ENCODE peak calls at places on chromosome 21, in eight cellular contexts. H is lower lobe of right lung, I is cardiac fibroblast, M is HFF-Myc, O is GM06990, Y is prostate gland, N is PC-3, D is right lobe of liver. P is an unnamed sample.

GRCh38 chr21:36388835-36389234 is 3.6 kb downstream of the CHAF1B start:
- DNase-seq in H (no peak), I (peak; percentile 21), M (no peak), O (peak; percentile 21), Y (no peak), N (no peak), D (no peak), P (peak; percentile 49)

GRCh38 chr21:32921632-32922230 is 104.0 kb upstream of the OLIG2 start:
- DNase-seq in H (peak; percentile 61), I (peak; percentile 21), M (no peak), O (no peak), Y (no peak), N (peak; percentile 41), D (no peak), P (no peak)

GRCh38 chr21:41283211-41283818 is 33.3 kb upstream of the FAM3B start:
- DNase-seq in H (no peak), I (peak; percentile 92), M (peak; percentile 75), O (peak; percentile 12), Y (peak; percentile 72), N (peak; percentile 90), D (no peak), P (peak; percentile 75)

GRCh38 chr21:44984792-44985440 is 45.1 kb downstream of the SLX9 start:
- DNase-seq in H (peak; percentile 42), I (no peak), M (no peak), O (no peak), Y (no peak), N (no peak), D (peak; percentile 52), P (no peak)

GRCh38 chr21:33162436-33162921 is 67.3 kb upstream of the IFNAR2 start:
- DNase-seq in H (no peak), I (no peak), M (no peak), O (no peak), Y (no peak), N (no peak), D (no peak), P (no peak)

GRCh38 chr21:33685613-33686197 is 43.4 kb downstream of the ITSN1 start:
- DNase-seq in H (no peak), I (peak; percentile 79), M (peak; percentile 10), O (no peak), Y (no peak), N (peak; percentile 24), D (no peak), P (peak; percentile 75)

GRCh38 chr21:18603246-18603645 is 199.7 kb upstream of the TMPRSS15 start:
- DNase-seq in H (no peak), I (no peak), M (no peak), O (no peak), Y (no peak), N (no peak), D (no peak), P (no peak)

GRCh38 chr21:27233514-27233913 is 266.6 kb upstream of the ADAMTS5 start:
- DNase-seq in H (no peak), I (no peak), M (no peak), O (no peak), Y (no peak), N (no peak), D (no peak), P (no peak)

GRCh38 chr21:8989883-8990325 is 1531.5 kb upstream of the TPTE start:
- DNase-seq in H (no peak), I (peak; percentile 41), M (no peak), O (no peak), Y (no peak), N (peak; percentile 6), D (no peak), P (no peak)

GRCh38 chr21:29208666-29209059 is 78.2 kb downstream of the MAP3K7CL start:
- DNase-seq in H (no peak), I (peak; percentile 96), M (peak; percentile 71), O (no peak), Y (no peak), N (peak; percentile 78), D (no peak), P (peak; percentile 81)

GRCh38 chr21:35020902-35021301 is 28.2 kb downstream of the RUNX1 start:
- DNase-seq in H (no peak), I (peak; percentile 44), M (no peak), O (no peak), Y (no peak), N (peak; percentile 61), D (no peak), P (peak; percentile 17)

GRCh38 chr21:27268290-27268689 is 301.4 kb upstream of the ADAMTS5 start:
- DNase-seq in H (no peak), I (peak; percentile 80), M (no peak), O (no peak), Y (no peak), N (no peak), D (no peak), P (peak; percentile 75)

GRCh38 chr21:29155118-29155932 is 24.9 kb downstream of the MAP3K7CL start:
- DNase-seq in H (peak; percentile 63), I (peak; percentile 64), M (no peak), O (no peak), Y (peak; percentile 68), N (peak; percentile 39), D (no peak), P (peak; percentile 70)

GRCh38 chr21:45013271-45013841 is 61.0 kb upstream of the ADARB1 start:
- DNase-seq in H (peak; percentile 37), I (no peak), M (no peak), O (no peak), Y (no peak), N (no peak), D (peak; percentile 48), P (no peak)

GRCh38 chr21:28396421-28396820 is 596.3 kb downstream of the LTN1 start:
- DNase-seq in H (no peak), I (no peak), M (no peak), O (no peak), Y (no peak), N (no peak), D (no peak), P (no peak)

GRCh38 chr21:41823166-41823565 is 56.0 kb downstream of the PRDM15 start:
- DNase-seq in H (no peak), I (no peak), M (no peak), O (no peak), Y (no peak), N (no peak), D (no peak), P (no peak)

GRCh38 chr21:41197582-41197981 is 29.6 kb downstream of the BACE2 start:
- DNase-seq in H (no peak), I (no peak), M (no peak), O (no peak), Y (no peak), N (no peak), D (no peak), P (no peak)

DNA sequence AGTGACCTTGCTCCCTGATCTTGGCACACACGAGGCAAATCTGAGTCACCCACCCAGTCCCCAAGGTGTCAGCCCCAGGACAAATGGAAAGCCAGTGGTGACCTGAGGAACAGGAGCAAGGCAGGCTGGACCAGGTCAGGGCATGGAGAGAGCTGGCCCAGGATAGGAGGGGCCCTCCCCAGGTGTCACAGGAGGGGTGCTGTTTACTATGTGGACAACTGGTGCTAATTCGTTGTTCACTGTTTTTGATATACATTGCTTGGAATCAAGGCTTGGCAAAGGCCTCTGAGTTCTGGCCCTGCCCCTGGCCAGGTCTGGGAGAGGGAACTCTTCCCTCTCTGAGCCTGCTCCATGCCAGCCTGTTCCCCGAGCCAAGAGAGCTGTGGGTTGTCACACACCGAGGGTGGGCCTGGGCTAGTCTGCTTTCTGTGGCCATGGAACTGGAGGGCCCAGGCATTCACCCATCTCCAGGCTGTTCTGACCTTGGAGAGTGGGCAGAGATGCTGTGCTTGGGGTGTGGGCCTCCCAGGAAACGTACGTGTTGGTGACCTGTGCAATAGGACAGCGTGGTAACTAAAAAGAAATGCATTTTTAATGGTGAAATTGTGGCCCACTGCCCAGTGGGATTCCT is 41.8 kb downstream of the CRYAA start:
- DNase-seq in H (no peak), I (no peak), M (no peak), O (no peak), Y (peak; percentile 3), N (no peak), D (peak; percentile 51), P (no peak)
- H3K4me3 ChIP-seq in H (no peak overlapping the region), I (no peak overlapping the region), M (no peak overlapping the region), O (no peak overlapping the region), Y (no peak overlapping the region), N (peak overlapping the region; percentile 39), D (no peak overlapping the region), P (no peak overlapping the region)

GRCh38 chr21:42922918-42923317 is 2.5 kb downstream of the ERVH48-1 start:
- DNase-seq in H (no peak), I (no peak), M (no peak), O (no peak), Y (no peak), N (no peak), D (no peak), P (no peak)

GRCh38 chr21:42921912-42922311 is 3.5 kb downstream of the ERVH48-1 start:
- DNase-seq in H (no peak), I (no peak), M (no peak), O (no peak), Y (no peak), N (no peak), D (no peak), P (no peak)

GRCh38 chr21:42925114-42925907 is at the start of gene ERVH48-1:
- DNase-seq in H (no peak), I (no peak), M (no peak), O (no peak), Y (no peak), N (no peak), D (no peak), P (no peak)

GRCh38 chr21:42923553-42924432 is 1.6 kb downstream of the ERVH48-1 start:
- DNase-seq in H (peak; percentile 61), I (peak; percentile 92), M (peak; percentile 81), O (peak; percentile 50), Y (peak; percentile 79), N (peak; percentile 96), D (no peak), P (peak; percentile 87)

GRCh38 chr21:42924433-42924751 is 1.0 kb downstream of the ERVH48-1 start:
- DNase-seq in H (no peak), I (no peak), M (no peak), O (no peak), Y (no peak), N (no peak), D (no peak), P (no peak)
- H3K4me3 ChIP-seq in H (no peak overlapping the region), I (no peak overlapping the region), M (no peak overlapping the region), O (no peak overlapping the region), Y (no peak overlapping the region), N (no peak overlapping the region), D (no peak overlapping the region), P (no peak overlapping the region)

GRCh38 chr21:14545906-14546480 is at the start of gene SAMSN1:
- DNase-seq in H (peak; percentile 64), I (peak; percentile 80), M (no peak), O (no peak), Y (no peak), N (peak; percentile 47), D (peak; percentile 54), P (no peak)
- H3K4me3 ChIP-seq in H (peak within 1 kb of the TSS; percentile 45), I (no peak within 1 kb of the TSS), M (no peak within 1 kb of the TSS), O (peak within 1 kb of the TSS; percentile 74), Y (no peak within 1 kb of the TSS), N (no peak within 1 kb of the TSS), D (no peak within 1 kb of the TSS), P (no peak within 1 kb of the TSS)

DNA sequence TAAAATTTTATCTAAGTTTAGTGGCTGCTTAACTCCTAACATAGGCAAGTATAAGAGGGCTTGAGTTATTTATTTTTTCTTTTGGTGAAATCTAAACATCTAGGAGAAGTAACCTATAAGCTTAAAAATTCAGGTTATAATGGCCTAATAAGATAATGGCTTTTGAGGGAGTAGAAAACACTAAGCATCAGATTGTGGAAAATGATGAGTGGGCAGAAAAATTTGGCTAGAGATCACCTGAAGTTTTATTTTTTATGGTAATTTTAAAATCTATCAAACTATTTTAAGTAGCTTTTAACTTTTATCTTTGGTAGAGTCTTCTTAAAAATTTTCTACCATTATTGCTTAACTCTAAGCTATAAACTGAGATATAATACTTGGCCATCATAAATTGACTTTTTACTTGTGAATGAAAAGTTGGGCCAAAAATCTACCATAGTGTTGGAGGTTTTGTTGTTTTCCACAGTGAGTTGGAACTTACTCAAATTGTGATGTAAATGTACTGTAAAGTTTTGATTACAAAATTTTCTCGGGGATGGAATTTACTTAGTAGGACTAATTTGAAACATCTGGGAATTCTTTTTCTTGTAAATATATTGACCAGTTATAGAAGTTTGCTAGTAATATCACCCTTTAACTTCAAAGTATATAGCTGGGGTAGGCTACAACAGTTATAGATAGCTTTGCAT is 63.9 kb downstream of the USP25 start:
- DNase-seq in H (no peak), I (peak; percentile 53), M (no peak), O (no peak), Y (no peak), N (no peak), D (no peak), P (no peak)
- H3K4me3 ChIP-seq in H (no peak overlapping the region), I (no peak overlapping the region), M (no peak overlapping the region), O (no peak overlapping the region), Y (no peak overlapping the region), N (no peak overlapping the region), D (no peak overlapping the region), P (no peak overlapping the region)

P was measured in astrocyte of the spinal cord.